ENCODE peak calls at places on chromosome 4, in ten cellular contexts. P, G, E, I, R, H, D, Q, U and J are unnamed samples. For H3K4me1, the result is how much of the 10 kb centered on the place peaks cover.

GRCh38 chr4:141350122-141350904 is 129.6 kb downstream of the ZNF330 start:
- DNase-seq in G (peak), R (peak), Q (no peak), P (no peak), I (no peak), U (no peak), E (no peak), D (peak), H (no peak), J (no peak)

GRCh38 chr4:8708401-8709021 is 115.9 kb downstream of the CPZ start:
- DNase-seq in I (no peak), G (peak), U (no peak), E (peak), P (peak), H (no peak), D (no peak), Q (no peak), R (no peak), J (no peak)

GRCh38 chr4:128299848-128300247 is 12.2 kb upstream of the PGRMC2 start:
- DNase-seq in P (no peak), H (no peak), Q (no peak), E (no peak), U (no peak), R (peak), D (peak), I (no peak), G (no peak), J (no peak)

GRCh38 chr4:89204624-89205023 is 93.3 kb downstream of the TIGD2 start:
- DNase-seq in G (no peak), E (no peak), D (peak), Q (no peak), P (no peak), I (no peak), U (no peak), H (no peak), R (no peak), J (no peak)

GRCh38 chr4:85783483-85783882 is 308.5 kb downstream of the ARHGAP24 start:
- DNase-seq in R (peak), U (no peak), I (no peak), P (no peak), D (peak), Q (no peak), E (no peak), H (peak), G (no peak), J (no peak)

GRCh38 chr4:126405369-126405982 is 1090.7 kb downstream of the FAT4 start:
- DNase-seq in E (no peak), G (no peak), D (peak), U (no peak), P (no peak), R (peak), I (no peak), Q (no peak), H (peak), J (no peak)

GRCh38 chr4:101411926-101412325 is 64.6 kb upstream of the PPP3CA start:
- DNase-seq in E (no peak), G (no peak), U (no peak), P (no peak), R (no peak), I (no peak), D (no peak), Q (no peak), H (no peak), J (no peak)

GRCh38 chr4:89410687-89411086 is 103.1 kb upstream of the GPRIN3 start:
- DNase-seq in G (no peak), I (no peak), P (no peak), D (peak), R (peak), E (no peak), U (no peak), Q (peak), H (no peak), J (no peak)

GRCh38 chr4:23874536-23874901 is 15.3 kb downstream of the PPARGC1A start:
- DNase-seq in I (no peak), R (no peak), E (no peak), P (no peak), U (no peak), D (no peak), Q (no peak), H (no peak), G (no peak), J (no peak)

GRCh38 chr4:37663552-37663951 is 22.6 kb downstream of the RELL1 start:
- DNase-seq in D (no peak), R (no peak), Q (no peak), P (no peak), I (no peak), U (no peak), E (no peak), H (no peak), G (no peak), J (no peak)

GRCh38 chr4:112885897-112886296 is 163.6 kb upstream of the ANK2 start:
- DNase-seq in H (no peak), Q (no peak), R (no peak), U (no peak), I (no peak), P (no peak), E (no peak), G (no peak), D (no peak), J (no peak)

GRCh38 chr4:2863649-2864048 is 20.0 kb downstream of the ADD1 start:
- DNase-seq in E (no peak), H (no peak), G (no peak), I (no peak), P (no peak), R (no peak), Q (no peak), U (no peak), D (no peak), J (no peak)

GRCh38 chr4:2862528-2862927 is 18.9 kb downstream of the ADD1 start:
- DNase-seq in U (no peak), I (no peak), R (peak), Q (no peak), G (no peak), P (no peak), D (peak), H (no peak), E (no peak), J (no peak)

GRCh38 chr4:2859514-2859913 is 15.9 kb downstream of the ADD1 start:
- DNase-seq in I (no peak), Q (no peak), E (no peak), D (no peak), P (no peak), U (no peak), H (peak), G (no peak), R (no peak), J (no peak)

GRCh38 chr4:2860391-2861348 is 17.0 kb downstream of the ADD1 start:
- DNase-seq in D (peak), R (peak), E (peak), G (peak), Q (no peak), H (no peak), P (no peak), U (peak), I (no peak), J (no peak)

GRCh38 chr4:2861631-2862436 is 18.2 kb downstream of the ADD1 start:
- DNase-seq in G (no peak), E (no peak), Q (no peak), U (no peak), R (no peak), P (no peak), I (no peak), H (no peak), D (no peak), J (no peak)
- H3K4me1 ChIP-seq in G (half or more), E (half or more), Q (under half), U (under half), R (under half), P (under half), I (half or more), H (under half), D (under half), J (half or more)

GRCh38 chr4:168521736-168522135 is 24.9 kb downstream of the PALLD start:
- DNase-seq in R (no peak), E (no peak), P (no peak), U (no peak), Q (no peak), H (no peak), G (no peak), I (no peak), D (no peak), J (no peak)

GRCh38 chr4:168522371-168522770 is 25.5 kb downstream of the PALLD start:
- DNase-seq in D (no peak), I (no peak), U (no peak), H (no peak), P (no peak), G (no peak), Q (no peak), E (no peak), R (no peak), J (no peak)

GRCh38 chr4:168524006-168524405 is 27.2 kb downstream of the PALLD start:
- DNase-seq in E (no peak), Q (no peak), U (no peak), H (no peak), P (no peak), R (peak), D (peak), I (no peak), G (no peak), J (no peak)

GRCh38 chr4:168524897-168525296 is 28.0 kb downstream of the PALLD start:
- DNase-seq in G (no peak), E (no peak), R (no peak), H (no peak), U (no peak), Q (no peak), I (no peak), D (no peak), P (no peak), J (no peak)

GRCh38 chr4:168522829-168523228 is 26.0 kb downstream of the PALLD start:
- DNase-seq in P (no peak), U (no peak), R (peak), I (no peak), G (no peak), E (no peak), H (no peak), Q (no peak), D (no peak), J (no peak)
- H3K4me3 ChIP-seq in P (no peak), U (no peak), R (no peak), I (no peak), G (no peak), E (no peak), H (no peak), Q (no peak), D (no peak), J (no peak)

GRCh38 chr4:119212251-119212963 is at the start of gene USP53:
- DNase-seq in Q (peak), I (peak), U (peak), P (peak), D (peak), H (peak), E (peak), G (peak), R (peak), J (peak)

GRCh38 chr4:119209586-119209985 is 2.9 kb upstream of the USP53 start:
- DNase-seq in Q (no peak), P (no peak), I (no peak), R (no peak), H (no peak), U (no peak), E (no peak), D (no peak), G (no peak), J (no peak)

GRCh38 chr4:119211856-119212250 is 660 bp upstream of the USP53 start:
- DNase-seq in G (no peak), I (no peak), P (no peak), D (no peak), H (peak), R (no peak), Q (no peak), U (no peak), E (no peak), J (no peak)

GRCh38 chr4:119209077-119209476 is 3.4 kb upstream of the USP53 start:
- DNase-seq in Q (no peak), D (peak), R (peak), U (no peak), G (no peak), E (no peak), I (no peak), P (peak), H (no peak), J (no peak)

GRCh38 chr4:119210760-119211159 is 1.8 kb upstream of the USP53 start:
- DNase-seq in H (no peak), U (no peak), R (peak), G (no peak), P (no peak), I (no peak), D (no peak), Q (no peak), E (no peak), J (no peak)
- H3K4me1 ChIP-seq in H (under half), U (under half), R (under half), G (under half), P (under half), I (under half), D (under half), Q (under half), E (under half), J (under half)

DNA sequence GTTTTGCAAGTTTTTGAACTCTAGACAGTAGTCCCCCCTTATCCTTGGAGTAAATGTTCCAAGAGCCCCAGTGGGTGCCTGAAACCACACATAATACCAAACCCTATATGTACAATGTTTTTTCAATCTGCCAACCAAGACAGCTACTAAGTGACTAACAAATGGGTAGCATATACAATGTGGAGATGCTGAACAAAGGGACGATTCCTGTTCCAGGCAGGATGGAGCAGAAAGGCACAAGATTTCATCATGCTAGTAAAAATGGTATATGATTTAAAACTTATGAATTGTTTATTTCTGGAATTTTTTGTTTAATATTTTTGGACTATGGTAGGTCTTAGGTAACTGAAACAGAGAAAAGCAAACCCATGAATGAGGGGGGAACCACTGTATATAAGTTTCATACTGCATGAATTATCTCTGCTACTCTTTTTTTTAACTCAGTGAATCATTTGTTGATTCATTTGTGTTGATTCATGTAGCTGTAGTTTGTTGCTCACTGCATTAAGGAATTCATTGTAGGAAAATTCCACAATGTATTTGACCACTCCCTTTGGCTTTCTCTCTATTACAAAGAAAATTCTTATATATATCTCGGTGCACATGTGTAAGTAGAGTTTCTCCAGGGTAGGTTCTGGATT is 21.9 kb upstream of the ANXA3 start:
- DNase-seq in U (no peak), P (no peak), G (no peak), R (peak), H (no peak), D (peak), Q (no peak), E (no peak), I (no peak), J (no peak)
- H3K4me3 ChIP-seq in U (no peak), P (no peak), G (no peak), R (no peak), H (no peak), D (no peak), Q (no peak), E (no peak), I (no peak), J (no peak)

GRCh38 chr4:139300431-139301142 is 718 bp upstream of the NAA15 start:
- DNase-seq in D (peak), I (no peak), H (peak), U (no peak), P (no peak), E (no peak), G (no peak), Q (no peak), R (peak), J (peak)
- H3K4me1 ChIP-seq in D (under half), I (under half), H (under half), U (under half), P (under half), E (under half), G (under half), Q (under half), R (under half), J (half or more)